ENCODE peak calls at places on chromosomes 5 and 9, in nine cellular contexts. L is mucosa of descending colon, T is T-helper 1 cell, R is coronary artery, V is aorta, B is fibroblast of pulmonary artery, S is progenitor cell of endocrine pancreas, Q is HFFc6, K is mucosa of gallbladder. I is an unnamed sample.

GRCh38 chr5:1270426-1270825 is 24.4 kb downstream of the TERT start:
- DNase-seq in L (no peak), T (no peak), R (no peak), V (no peak), B (no peak), S (no peak), Q (no peak), K (no peak), I (no peak)

GRCh38 chr9:3730527-3730926 is 204.7 kb upstream of the RFX3 start:
- DNase-seq in L (no peak), T (peak), R (no peak), V (no peak), B (no peak), S (no peak), Q (no peak), K (no peak), I (no peak)

GRCh38 chr9:135978650-135979461 is 17.7 kb upstream of the UBAC1 start:
- DNase-seq in L (peak), T (peak), R (no peak), V (no peak), B (no peak), S (no peak), Q (no peak), K (no peak), I (no peak)

GRCh38 chr5:61087921-61088320 is 74.3 kb downstream of the SMIM15 start:
- DNase-seq in L (no peak), T (no peak), R (no peak), V (no peak), B (no peak), S (no peak), Q (no peak), K (no peak), I (no peak)

GRCh38 chr9:22227986-22228385 is 218.6 kb upstream of the DMRTA1 start:
- DNase-seq in L (no peak), T (no peak), R (no peak), V (no peak), B (no peak), S (no peak), Q (no peak), K (no peak), I (no peak)

GRCh38 chr5:119966028-119966427 is 336.7 kb downstream of the FAM170A start:
- DNase-seq in L (no peak), T (no peak), R (no peak), V (no peak), B (no peak), S (no peak), Q (no peak), K (no peak), I (no peak)

GRCh38 chr5:8184455-8185063 is 315.6 kb downstream of the MTRR start:
- DNase-seq in L (no peak), T (peak), R (no peak), V (peak), B (peak), S (peak), Q (no peak), K (no peak), I (peak)

GRCh38 chr9:98989036-98990000 is 45.6 kb downstream of the COL15A1 start:
- DNase-seq in L (no peak), T (no peak), R (peak), V (peak), B (peak), S (no peak), Q (peak), K (peak), I (peak)

GRCh38 chr5:65874241-65874640 is 52.1 kb upstream of the ERBIN start:
- DNase-seq in L (no peak), T (no peak), R (no peak), V (no peak), B (peak), S (no peak), Q (peak), K (no peak), I (no peak)

GRCh38 chr5:149420509-149421371 is 41.6 kb upstream of the IL17B start:
- DNase-seq in L (no peak), T (no peak), R (peak), V (no peak), B (peak), S (no peak), Q (no peak), K (no peak), I (no peak)

GRCh38 chr5:37248387-37248969 is 698 bp downstream of the CPLANE1 start:
- DNase-seq in L (no peak), T (no peak), R (no peak), V (no peak), B (peak), S (no peak), Q (no peak), K (no peak), I (peak)

GRCh38 chr5:367358-368130 is 46.0 kb downstream of the AHRR start:
- DNase-seq in L (no peak), T (no peak), R (peak), V (peak), B (no peak), S (peak), Q (no peak), K (peak), I (no peak)

GRCh38 chr9:37582548-37583157 is 6.5 kb upstream of the FBXO10 start:
- DNase-seq in L (no peak), T (peak), R (no peak), V (no peak), B (peak), S (no peak), Q (peak), K (no peak), I (no peak)

GRCh38 chr5:132394681-132395259 is 25.3 kb downstream of the SLC22A5 start:
- DNase-seq in L (no peak), T (no peak), R (no peak), V (no peak), B (no peak), S (no peak), Q (no peak), K (no peak), I (no peak)

GRCh38 chr9:79357620-79358019 is 214.1 kb upstream of the TLE4 start:
- DNase-seq in L (no peak), T (no peak), R (no peak), V (no peak), B (no peak), S (no peak), Q (no peak), K (peak), I (no peak)

GRCh38 chr5:173547579-173547978 is 68.9 kb downstream of the BOD1 start:
- DNase-seq in L (no peak), T (no peak), R (no peak), V (no peak), B (peak), S (no peak), Q (no peak), K (no peak), I (no peak)

GRCh38 chr5:167250996-167251395 is 1040.4 kb upstream of the WWC1 start:
- DNase-seq in L (no peak), T (no peak), R (no peak), V (no peak), B (no peak), S (no peak), Q (no peak), K (no peak), I (no peak)

GRCh38 chr9:87581513-87581912 is 83.8 kb downstream of the DAPK1 start:
- DNase-seq in L (no peak), T (no peak), R (no peak), V (no peak), B (peak), S (no peak), Q (no peak), K (peak), I (no peak)

GRCh38 chr5:128681764-128682664 is 144.0 kb upstream of the FBN2 start:
- DNase-seq in L (no peak), T (no peak), R (no peak), V (no peak), B (peak), S (no peak), Q (no peak), K (no peak), I (peak)

GRCh38 chr5:126354012-126354856 is 69.0 kb upstream of the GRAMD2B start:
- DNase-seq in L (no peak), T (peak), R (no peak), V (no peak), B (peak), S (no peak), Q (peak), K (no peak), I (peak)

GRCh38 chr5:179497636-179498365 is 52.6 kb upstream of the RUFY1 start:
- DNase-seq in L (no peak), T (no peak), R (no peak), V (no peak), B (no peak), S (no peak), Q (no peak), K (no peak), I (no peak)

GRCh38 chr5:133244242-133244641 is 192.4 kb downstream of the HSPA4 start:
- DNase-seq in L (no peak), T (peak), R (no peak), V (no peak), B (no peak), S (no peak), Q (no peak), K (no peak), I (no peak)

GRCh38 chr9:114226289-114227055 is 71.1 kb downstream of the COL27A1 start:
- DNase-seq in L (no peak), T (no peak), R (no peak), V (no peak), B (no peak), S (no peak), Q (no peak), K (no peak), I (no peak)

GRCh38 chr9:97954550-97954989 is 16.6 kb upstream of the HEMGN start:
- DNase-seq in L (no peak), T (peak), R (no peak), V (no peak), B (peak), S (peak), Q (no peak), K (peak), I (no peak)

GRCh38 chr9:113350937-113351336 is 1.6 kb downstream of the BSPRY start:
- DNase-seq in L (no peak), T (peak), R (no peak), V (no peak), B (no peak), S (no peak), Q (no peak), K (no peak), I (no peak)

GRCh38 chr5:179605026-179605833 is 18.2 kb downstream of the HNRNPH1 start:
- DNase-seq in L (no peak), T (no peak), R (no peak), V (no peak), B (no peak), S (no peak), Q (no peak), K (peak), I (no peak)

GRCh38 chr5:143243103-143243502 is 160.4 kb downstream of the NR3C1 start:
- DNase-seq in L (no peak), T (no peak), R (no peak), V (no peak), B (no peak), S (no peak), Q (no peak), K (no peak), I (no peak)

GRCh38 chr9:115353681-115354080 is 235.7 kb upstream of the TNC start:
- DNase-seq in L (no peak), T (no peak), R (no peak), V (no peak), B (no peak), S (no peak), Q (no peak), K (no peak), I (no peak)

GRCh38 chr5:131068893-131069643 is 96.0 kb downstream of the HINT1 start:
- DNase-seq in L (no peak), T (peak), R (no peak), V (no peak), B (no peak), S (no peak), Q (no peak), K (no peak), I (no peak)

GRCh38 chr9:78011037-78011436 is 20.6 kb downstream of the GNAQ start:
- DNase-seq in L (no peak), T (no peak), R (no peak), V (no peak), B (no peak), S (no peak), Q (no peak), K (no peak), I (no peak)

GRCh38 chr9:137162505-137163100 is 7.2 kb downstream of the LRRC26 start:
- DNase-seq in L (no peak), T (no peak), R (no peak), V (no peak), B (no peak), S (no peak), Q (no peak), K (no peak), I (no peak)

GRCh38 chr9:76602191-76602590 is 143.2 kb downstream of the GCNT1 start:
- DNase-seq in L (no peak), T (no peak), R (no peak), V (no peak), B (no peak), S (no peak), Q (no peak), K (no peak), I (no peak)

GRCh38 chr5:72656331-72656730 is 149.1 kb upstream of the ZNF366 start:
- DNase-seq in L (no peak), T (no peak), R (no peak), V (no peak), B (no peak), S (no peak), Q (no peak), K (no peak), I (no peak)

GRCh38 chr5:126780165-126780827 is 3.4 kb downstream of the LMNB1 start:
- DNase-seq in L (no peak), T (peak), R (no peak), V (no peak), B (peak), S (no peak), Q (peak), K (peak), I (peak)

GRCh38 chr9:127980056-127980705 is 608 bp downstream of the EEIG1 start:
- DNase-seq in L (peak), T (peak), R (no peak), V (peak), B (no peak), S (peak), Q (no peak), K (peak), I (peak)

GRCh38 chr5:149730620-149731331 is 666 bp downstream of the PPARGC1B start:
- DNase-seq in L (peak), T (peak), R (no peak), V (peak), B (no peak), S (no peak), Q (no peak), K (peak), I (peak)

GRCh38 chr5:41537581-41537980 is 27.2 kb upstream of the PLCXD3 start:
- DNase-seq in L (no peak), T (no peak), R (no peak), V (no peak), B (no peak), S (no peak), Q (no peak), K (no peak), I (no peak)